ENCODE peak calls at places on chromosome 4, in seven cellular contexts. P is fibroblast of gingiva; R is mesenchymal stem cell; X is activated CD4-positive, alpha-beta T cell treated with anti-CD3 and anti-CD28 coated beads for 4 hours; I is iPS-NIHi11; A is A549; C is epithelial cell of prostate. Z is an unnamed sample.

GRCh38 chr4:23717528-23718248 is 172.2 kb downstream of the PPARGC1A start:
- DNase-seq in I (peak; percentile 73), X (no peak), C (no peak), R (peak; percentile 27), P (no peak), A (peak; percentile 37), Z (no peak)

GRCh38 chr4:10162341-10163000 is 45.9 kb upstream of the WDR1 start:
- DNase-seq in I (no peak), P (no peak), R (no peak), X (no peak), C (no peak), A (no peak), Z (no peak)

GRCh38 chr4:147590249-147590920 is 26.8 kb upstream of the TMEM184C start:
- DNase-seq in C (no peak), A (peak; percentile 32), R (peak; percentile 74), P (peak; percentile 57), I (peak; percentile 58), X (no peak), Z (peak; percentile 33)

GRCh38 chr4:46648088-46648744 is 258.3 kb upstream of the GABRA2 start:
- DNase-seq in A (no peak), C (peak; percentile 14), R (peak; percentile 82), P (peak; percentile 4), X (no peak), I (peak; percentile 37), Z (no peak)

GRCh38 chr4:76197971-76198410 is 15.6 kb downstream of the SCARB2 start:
- DNase-seq in R (no peak), A (no peak), X (no peak), C (no peak), P (peak; percentile 29), I (peak; percentile 33), Z (no peak)

GRCh38 chr4:6049278-6049677 is 31.0 kb upstream of the C4orf50 start:
- DNase-seq in A (no peak), C (no peak), R (no peak), X (no peak), I (no peak), P (no peak), Z (no peak)

GRCh38 chr4:149709640-149710039 is 106.0 kb downstream of the IQCM start:
- DNase-seq in C (no peak), I (no peak), X (no peak), A (no peak), P (no peak), R (peak; percentile 36), Z (no peak)

GRCh38 chr4:150722908-150723362 is 141.0 kb downstream of the MAB21L2 start:
- DNase-seq in A (no peak), X (no peak), P (peak; percentile 94), C (no peak), R (peak; percentile 16), I (no peak), Z (no peak)

GRCh38 chr4:184843984-184844554 is 18.3 kb upstream of the ACSL1 start:
- DNase-seq in R (no peak), P (no peak), I (no peak), A (no peak), C (no peak), X (no peak), Z (no peak)

GRCh38 chr4:185657191-185657590 is 121.9 kb upstream of the PDLIM3 start:
- DNase-seq in A (no peak), I (no peak), P (no peak), X (no peak), R (no peak), C (no peak), Z (no peak)